ENCODE peak calls at places on chromosomes 5 and 9, in four cellular contexts. X, Y, Z and J are unnamed samples.

GRCh38 chr9:69931340-69931739 is 110.7 kb downstream of the CFAP95 start:
- DNase-seq in Z (no peak), Y (no peak), X (no peak), J (no peak)

GRCh38 chr5:68345595-68345994 is 130.0 kb downstream of the PIK3R1 start:
- DNase-seq in X (no peak), Y (no peak), Z (no peak), J (no peak)

GRCh38 chr5:9766581-9766980 is 136.4 kb upstream of the TAS2R1 start:
- DNase-seq in Z (peak; percentile 53), X (no peak), Y (no peak), J (no peak)

GRCh38 chr5:132259061-132259851 is 1.8 kb downstream of the PDLIM4 start:
- DNase-seq in Z (peak; percentile 88), X (peak; percentile 69), Y (no peak), J (peak; percentile 78)

GRCh38 chr9:135555203-135555602 is 6.4 kb upstream of the PAEP start:
- DNase-seq in Z (no peak), X (no peak), Y (no peak), J (no peak)

GRCh38 chr5:121853853-121854252 is 2.2 kb downstream of the FTMT start:
- DNase-seq in Z (no peak), Y (no peak), X (no peak), J (no peak)

GRCh38 chr9:81174023-81174422 is 515.3 kb downstream of the TLE1 start:
- DNase-seq in Y (no peak), X (no peak), Z (no peak), J (no peak)

GRCh38 chr5:133704411-133704810 is 92.1 kb upstream of the FSTL4 start:
- DNase-seq in Y (no peak), X (no peak), Z (no peak), J (no peak)

GRCh38 chr5:55636177-55636576 is 75.9 kb downstream of the SLC38A9 start:
- DNase-seq in X (no peak), Y (no peak), Z (no peak), J (no peak)

GRCh38 chr9:88534456-88535225 is at the start of gene NXNL2:
- DNase-seq in X (peak; percentile 69), Z (peak; percentile 89), Y (peak; percentile 85), J (peak; percentile 87)

GRCh38 chr5:116068028-116068632 is 16.7 kb upstream of the COMMD10 start:
- DNase-seq in X (no peak), Z (peak; percentile 46), Y (no peak), J (no peak)

GRCh38 chr5:112183103-112183634 is 235.9 kb downstream of the EPB41L4A start:
- DNase-seq in Z (no peak), X (no peak), Y (no peak), J (no peak)

GRCh38 chr9:137815256-137816255 is 62.0 kb upstream of the CACNA1B start:
- DNase-seq in X (no peak), Z (no peak), Y (no peak), J (no peak)

GRCh38 chr9:87519415-87519989 is 21.8 kb downstream of the DAPK1 start:
- DNase-seq in Z (no peak), Y (no peak), X (no peak), J (no peak)

GRCh38 chr9:137301086-137301947 is 754 bp downstream of the NRARP start:
- DNase-seq in Y (peak; percentile 58), X (peak; percentile 34), Z (no peak), J (peak; percentile 50)

GRCh38 chr5:179880066-179880650 is 21.5 kb upstream of the MRNIP start:
- DNase-seq in Z (no peak), Y (peak; percentile 32), X (no peak), J (no peak)